ENCODE peak calls at places on chromosome 6, in eight cellular contexts. One of them, this sample, is unnamed.

GRCh38 chr6:109610555-109610954 is 80.4 kb downstream of the AK9 start:
- DNase-seq in GM04504: no peak
- DNase-seq in fibroblast of lung: no peak
- DNase-seq in right cardiac atrium: no peak
- DNase-seq in cerebellum: no peak
- DNase-seq in nephron progenitor cell: no peak
- DNase-seq in activated CD4-positive, alpha-beta T cell treated with anti-CD3 and anti-CD28 coated beads for 1 hour: no peak
- DNase-seq in NCI-H2081: no peak
- DNase-seq in this sample: no peak

GRCh38 chr6:1091905-1092304 is 220.0 kb upstream of the FOXQ1 start:
- DNase-seq in GM04504: no peak
- DNase-seq in fibroblast of lung: no peak
- DNase-seq in right cardiac atrium: no peak
- DNase-seq in cerebellum: no peak
- DNase-seq in nephron progenitor cell: no peak
- DNase-seq in activated CD4-positive, alpha-beta T cell treated with anti-CD3 and anti-CD28 coated beads for 1 hour: no peak
- DNase-seq in NCI-H2081: no peak
- DNase-seq in this sample: no peak

GRCh38 chr6:23305325-23305943 is 736.1 kb downstream of the HDGFL1 start:
- DNase-seq in GM04504: no peak
- DNase-seq in fibroblast of lung: no peak
- DNase-seq in right cardiac atrium: no peak
- DNase-seq in cerebellum: no peak
- DNase-seq in nephron progenitor cell: no peak
- DNase-seq in activated CD4-positive, alpha-beta T cell treated with anti-CD3 and anti-CD28 coated beads for 1 hour: no peak
- DNase-seq in NCI-H2081: no peak
- DNase-seq in this sample: no peak

GRCh38 chr6:52152692-52153091 is 33.5 kb upstream of the IL17A start:
- DNase-seq in GM04504: no peak
- DNase-seq in fibroblast of lung: no peak
- DNase-seq in right cardiac atrium: no peak
- DNase-seq in cerebellum: no peak
- DNase-seq in nephron progenitor cell: no peak
- DNase-seq in activated CD4-positive, alpha-beta T cell treated with anti-CD3 and anti-CD28 coated beads for 1 hour: no peak
- DNase-seq in NCI-H2081: no peak
- DNase-seq in this sample: no peak

GRCh38 chr6:1494671-1495070 is 105.3 kb downstream of the FOXF2 start:
- DNase-seq in GM04504: no peak
- DNase-seq in fibroblast of lung: no peak
- DNase-seq in right cardiac atrium: no peak
- DNase-seq in cerebellum: peak
- DNase-seq in nephron progenitor cell: no peak
- DNase-seq in activated CD4-positive, alpha-beta T cell treated with anti-CD3 and anti-CD28 coated beads for 1 hour: no peak
- DNase-seq in NCI-H2081: no peak
- DNase-seq in this sample: no peak

GRCh38 chr6:132813173-132813856 is 1.1 kb upstream of the RPS12 start:
- DNase-seq in GM04504: no peak
- DNase-seq in fibroblast of lung: peak
- DNase-seq in right cardiac atrium: peak
- DNase-seq in cerebellum: peak
- DNase-seq in nephron progenitor cell: peak
- DNase-seq in activated CD4-positive, alpha-beta T cell treated with anti-CD3 and anti-CD28 coated beads for 1 hour: peak
- DNase-seq in NCI-H2081: peak
- DNase-seq in this sample: peak

GRCh38 chr6:2819115-2819514 is 22.5 kb downstream of the SERPINB1 start:
- DNase-seq in GM04504: no peak
- DNase-seq in fibroblast of lung: no peak
- DNase-seq in right cardiac atrium: no peak
- DNase-seq in cerebellum: no peak
- DNase-seq in nephron progenitor cell: no peak
- DNase-seq in activated CD4-positive, alpha-beta T cell treated with anti-CD3 and anti-CD28 coated beads for 1 hour: no peak
- DNase-seq in NCI-H2081: no peak
- DNase-seq in this sample: no peak

GRCh38 chr6:85867595-85867994 is 224.9 kb upstream of the SYNCRIP start:
- DNase-seq in GM04504: no peak
- DNase-seq in fibroblast of lung: no peak
- DNase-seq in right cardiac atrium: no peak
- DNase-seq in cerebellum: no peak
- DNase-seq in nephron progenitor cell: no peak
- DNase-seq in activated CD4-positive, alpha-beta T cell treated with anti-CD3 and anti-CD28 coated beads for 1 hour: no peak
- DNase-seq in NCI-H2081: no peak
- DNase-seq in this sample: no peak

GRCh38 chr6:95249176-95249575 is 328.2 kb upstream of the MANEA start:
- DNase-seq in GM04504: no peak
- DNase-seq in fibroblast of lung: peak
- DNase-seq in right cardiac atrium: no peak
- DNase-seq in cerebellum: no peak
- DNase-seq in nephron progenitor cell: no peak
- DNase-seq in activated CD4-positive, alpha-beta T cell treated with anti-CD3 and anti-CD28 coated beads for 1 hour: no peak
- DNase-seq in NCI-H2081: no peak
- DNase-seq in this sample: no peak

GRCh38 chr6:40409143-40409542 is 178.0 kb downstream of the LRFN2 start:
- DNase-seq in GM04504: no peak
- DNase-seq in fibroblast of lung: no peak
- DNase-seq in right cardiac atrium: no peak
- DNase-seq in cerebellum: no peak
- DNase-seq in nephron progenitor cell: no peak
- DNase-seq in activated CD4-positive, alpha-beta T cell treated with anti-CD3 and anti-CD28 coated beads for 1 hour: no peak
- DNase-seq in NCI-H2081: no peak
- DNase-seq in this sample: no peak

GRCh38 chr6:36649721-36650484 is 28.6 kb upstream of the CDKN1A start:
- DNase-seq in GM04504: no peak
- DNase-seq in fibroblast of lung: no peak
- DNase-seq in right cardiac atrium: no peak
- DNase-seq in cerebellum: no peak
- DNase-seq in nephron progenitor cell: no peak
- DNase-seq in activated CD4-positive, alpha-beta T cell treated with anti-CD3 and anti-CD28 coated beads for 1 hour: no peak
- DNase-seq in NCI-H2081: no peak
- DNase-seq in this sample: no peak

GRCh38 chr6:44264154-44265002 is 973 bp downstream of the NFKBIE start:
- DNase-seq in GM04504: no peak
- DNase-seq in fibroblast of lung: no peak
- DNase-seq in right cardiac atrium: no peak
- DNase-seq in cerebellum: no peak
- DNase-seq in nephron progenitor cell: no peak
- DNase-seq in activated CD4-positive, alpha-beta T cell treated with anti-CD3 and anti-CD28 coated beads for 1 hour: no peak
- DNase-seq in NCI-H2081: no peak
- DNase-seq in this sample: no peak

GRCh38 chr6:137975058-137975940 is 108.2 kb downstream of the TNFAIP3 start:
- DNase-seq in GM04504: no peak
- DNase-seq in fibroblast of lung: peak
- DNase-seq in right cardiac atrium: no peak
- DNase-seq in cerebellum: no peak
- DNase-seq in nephron progenitor cell: no peak
- DNase-seq in activated CD4-positive, alpha-beta T cell treated with anti-CD3 and anti-CD28 coated beads for 1 hour: no peak
- DNase-seq in NCI-H2081: no peak
- DNase-seq in this sample: no peak

GRCh38 chr6:129440691-129441090 is 269.3 kb downstream of the ARHGAP18 start:
- DNase-seq in GM04504: no peak
- DNase-seq in fibroblast of lung: peak
- DNase-seq in right cardiac atrium: no peak
- DNase-seq in cerebellum: no peak
- DNase-seq in nephron progenitor cell: no peak
- DNase-seq in activated CD4-positive, alpha-beta T cell treated with anti-CD3 and anti-CD28 coated beads for 1 hour: no peak
- DNase-seq in NCI-H2081: no peak
- DNase-seq in this sample: no peak

GRCh38 chr6:34202329-34203201 is 34.1 kb upstream of the HMGA1 start:
- DNase-seq in GM04504: no peak
- DNase-seq in fibroblast of lung: no peak
- DNase-seq in right cardiac atrium: no peak
- DNase-seq in cerebellum: no peak
- DNase-seq in nephron progenitor cell: peak
- DNase-seq in activated CD4-positive, alpha-beta T cell treated with anti-CD3 and anti-CD28 coated beads for 1 hour: no peak
- DNase-seq in NCI-H2081: no peak
- DNase-seq in this sample: no peak

GRCh38 chr6:7219310-7219709 is 93.7 kb downstream of the SSR1 start:
- DNase-seq in GM04504: no peak
- DNase-seq in fibroblast of lung: peak
- DNase-seq in right cardiac atrium: peak
- DNase-seq in cerebellum: no peak
- DNase-seq in nephron progenitor cell: no peak
- DNase-seq in activated CD4-positive, alpha-beta T cell treated with anti-CD3 and anti-CD28 coated beads for 1 hour: no peak
- DNase-seq in NCI-H2081: no peak
- DNase-seq in this sample: peak

GRCh38 chr6:169839029-169839481 is 87.6 kb downstream of the ERMARD start:
- DNase-seq in GM04504: no peak
- DNase-seq in fibroblast of lung: no peak
- DNase-seq in right cardiac atrium: no peak
- DNase-seq in cerebellum: no peak
- DNase-seq in nephron progenitor cell: no peak
- DNase-seq in activated CD4-positive, alpha-beta T cell treated with anti-CD3 and anti-CD28 coated beads for 1 hour: no peak
- DNase-seq in NCI-H2081: no peak
- DNase-seq in this sample: peak

GRCh38 chr6:166046232-166046631 is 121.4 kb downstream of the TBXT start:
- DNase-seq in GM04504: peak
- DNase-seq in fibroblast of lung: peak
- DNase-seq in right cardiac atrium: no peak
- DNase-seq in cerebellum: no peak
- DNase-seq in nephron progenitor cell: no peak
- DNase-seq in activated CD4-positive, alpha-beta T cell treated with anti-CD3 and anti-CD28 coated beads for 1 hour: no peak
- DNase-seq in NCI-H2081: no peak
- DNase-seq in this sample: no peak

GRCh38 chr6:46440133-46440532 is 51.1 kb downstream of the RCAN2 start:
- DNase-seq in GM04504: peak
- DNase-seq in fibroblast of lung: peak
- DNase-seq in right cardiac atrium: no peak
- DNase-seq in cerebellum: no peak
- DNase-seq in nephron progenitor cell: no peak
- DNase-seq in activated CD4-positive, alpha-beta T cell treated with anti-CD3 and anti-CD28 coated beads for 1 hour: no peak
- DNase-seq in NCI-H2081: no peak
- DNase-seq in this sample: no peak

GRCh38 chr6:16386056-16386455 is 147.7 kb downstream of the GMPR start:
- DNase-seq in GM04504: no peak
- DNase-seq in fibroblast of lung: no peak
- DNase-seq in right cardiac atrium: no peak
- DNase-seq in cerebellum: no peak
- DNase-seq in nephron progenitor cell: no peak
- DNase-seq in activated CD4-positive, alpha-beta T cell treated with anti-CD3 and anti-CD28 coated beads for 1 hour: no peak
- DNase-seq in NCI-H2081: no peak
- DNase-seq in this sample: no peak

GRCh38 chr6:135858941-135859340 is 7.4 kb downstream of the PDE7B start:
- DNase-seq in GM04504: no peak
- DNase-seq in fibroblast of lung: no peak
- DNase-seq in right cardiac atrium: no peak
- DNase-seq in cerebellum: no peak
- DNase-seq in nephron progenitor cell: no peak
- DNase-seq in activated CD4-positive, alpha-beta T cell treated with anti-CD3 and anti-CD28 coated beads for 1 hour: no peak
- DNase-seq in NCI-H2081: no peak
- DNase-seq in this sample: no peak

GRCh38 chr6:78947962-78948361 is 80.6 kb downstream of the IRAK1BP1 start:
- DNase-seq in GM04504: peak
- DNase-seq in fibroblast of lung: peak
- DNase-seq in right cardiac atrium: no peak
- DNase-seq in cerebellum: no peak
- DNase-seq in nephron progenitor cell: no peak
- DNase-seq in activated CD4-positive, alpha-beta T cell treated with anti-CD3 and anti-CD28 coated beads for 1 hour: no peak
- DNase-seq in NCI-H2081: no peak
- DNase-seq in this sample: no peak

GRCh38 chr6:43142101-43142500 is 29.0 kb upstream of the SRF start:
- DNase-seq in GM04504: no peak
- DNase-seq in fibroblast of lung: no peak
- DNase-seq in right cardiac atrium: no peak
- DNase-seq in cerebellum: no peak
- DNase-seq in nephron progenitor cell: no peak
- DNase-seq in activated CD4-positive, alpha-beta T cell treated with anti-CD3 and anti-CD28 coated beads for 1 hour: no peak
- DNase-seq in NCI-H2081: no peak
- DNase-seq in this sample: no peak

GRCh38 chr6:35933844-35934243 is 12.9 kb upstream of the SRPK1 start:
- DNase-seq in GM04504: no peak
- DNase-seq in fibroblast of lung: no peak
- DNase-seq in right cardiac atrium: no peak
- DNase-seq in cerebellum: no peak
- DNase-seq in nephron progenitor cell: no peak
- DNase-seq in activated CD4-positive, alpha-beta T cell treated with anti-CD3 and anti-CD28 coated beads for 1 hour: no peak
- DNase-seq in NCI-H2081: no peak
- DNase-seq in this sample: no peak